ENCODE peak calls at places on chromosome 12, in four cellular contexts. E is transverse colon; G is T-helper 2 cell; D is activated CD4-positive, alpha-beta T cell treated with anti-CD3 and anti-CD28 coated beads, Interleukin-2, amount 50 U/mL, for 4 hours. M is an unnamed sample.

GRCh38 chr12:99644629-99645028 is 2.9 kb upstream of the GARIN6 start:
- DNase-seq in E (no peak), G (no peak), D (no peak), M (no peak)

GRCh38 chr12:48000878-48001321 is 3.4 kb downstream of the COL2A1 start:
- DNase-seq in E (no peak), G (no peak), D (no peak), M (peak)

GRCh38 chr12:54220092-54220557 is 31.3 kb upstream of the SMUG1 start:
- DNase-seq in E (peak), G (peak), D (peak), M (peak)

GRCh38 chr12:122322501-122322900 is 56.2 kb upstream of the VPS33A start:
- DNase-seq in E (no peak), G (no peak), D (no peak), M (no peak)

GRCh38 chr12:3962661-3963483 is 89.7 kb upstream of the PARP11 start:
- DNase-seq in E (no peak), G (peak), D (peak), M (no peak)

GRCh38 chr12:94126067-94126466 is 22.3 kb upstream of the PLXNC1 start:
- DNase-seq in E (no peak), G (no peak), D (no peak), M (no peak)

GRCh38 chr12:109860961-109861360 is 19.4 kb downstream of the GLTP start:
- DNase-seq in E (no peak), G (no peak), D (no peak), M (no peak)

GRCh38 chr12:63064080-63064479 is 86.9 kb downstream of the AVPR1A start:
- DNase-seq in E (no peak), G (no peak), D (no peak), M (no peak)

GRCh38 chr12:40105515-40106201 is at the start of gene SLC2A13:
- DNase-seq in E (peak), G (peak), D (peak), M (peak)

GRCh38 chr12:64494998-64495729 is 43.2 kb downstream of the TBK1 start:
- DNase-seq in E (no peak), G (no peak), D (no peak), M (no peak)

GRCh38 chr12:31215521-31216232 is 110.3 kb downstream of the SINHCAF start:
- DNase-seq in E (no peak), G (no peak), D (no peak), M (no peak)

GRCh38 chr12:25615119-25615518 is 62.0 kb upstream of the LMNTD1 start:
- DNase-seq in E (no peak), G (no peak), D (no peak), M (no peak)

GRCh38 chr12:112148031-112148513 is 22.7 kb downstream of the TRAFD1 start:
- DNase-seq in E (no peak), G (no peak), D (no peak), M (no peak)

GRCh38 chr12:23523339-23523738 is 426.1 kb downstream of the SOX5 start:
- DNase-seq in E (no peak), G (no peak), D (no peak), M (peak)

GRCh38 chr12:65540140-65540539 is 261.7 kb downstream of the MSRB3 start:
- DNase-seq in E (no peak), G (no peak), D (no peak), M (no peak)

GRCh38 chr12:116142936-116143882 is 134.3 kb downstream of the MED13L start:
- DNase-seq in E (no peak), G (no peak), D (no peak), M (no peak)

GRCh38 chr12:21438643-21439042 is 1.2 kb downstream of the PYROXD1 start:
- DNase-seq in E (no peak), G (no peak), D (no peak), M (no peak)